ENCODE peak calls at places on chromosomes 3 and 15, in six cellular contexts. Z, C, N, L, Q and X are unnamed samples.

GRCh38 chr15:101152914-101153313 is 98.9 kb downstream of the CHSY1 start:
- DNase-seq in C (no peak), L (no peak), Q (no peak), Z (peak), N (no peak), X (no peak)

GRCh38 chr3:46892285-46893145 is 15.0 kb downstream of the PTH1R start:
- DNase-seq in L (peak), Q (peak), C (peak), N (peak), Z (peak), X (peak)

GRCh38 chr3:6508410-6508759 is 352.5 kb upstream of the GRM7 start:
- DNase-seq in N (no peak), Z (no peak), C (no peak), L (no peak), Q (no peak), X (no peak)

GRCh38 chr3:45789235-45789812 is 7.0 kb downstream of the SLC6A20 start:
- DNase-seq in C (no peak), N (no peak), L (no peak), Q (no peak), Z (no peak), X (no peak)

GRCh38 chr3:172622916-172623700 is 87.8 kb downstream of the NCEH1 start:
- DNase-seq in Z (peak), Q (no peak), N (no peak), L (peak), C (no peak), X (peak)

GRCh38 chr3:15272431-15273196 is 59.8 kb downstream of the SH3BP5 start:
- DNase-seq in Z (no peak), N (no peak), Q (peak), C (no peak), L (no peak), X (no peak)

GRCh38 chr3:49120096-49120437 is 556 bp downstream of the USP19 start:
- DNase-seq in Z (no peak), L (no peak), C (no peak), N (no peak), Q (no peak), X (no peak)

GRCh38 chr15:78749831-78750230 is 61.4 kb downstream of the ADAMTS7 start:
- DNase-seq in L (no peak), N (no peak), Z (no peak), C (no peak), Q (peak), X (no peak)

GRCh38 chr15:51224428-51224827 is 114.0 kb downstream of the CYP19A1 start:
- DNase-seq in C (no peak), Z (no peak), Q (no peak), L (no peak), N (no peak), X (no peak)

GRCh38 chr3:69013256-69014021 is at the start of gene EOGT:
- DNase-seq in L (peak), Q (peak), C (peak), N (peak), Z (peak), X (peak)

GRCh38 chr15:48175126-48175525 is 3.0 kb downstream of the MYEF2 start:
- DNase-seq in Z (no peak), Q (no peak), N (no peak), L (no peak), C (no peak), X (no peak)

GRCh38 chr15:61700803-61701202 is 359.4 kb downstream of the VPS13C start:
- DNase-seq in L (no peak), C (no peak), N (no peak), Z (no peak), Q (no peak), X (no peak)

GRCh38 chr3:11236588-11237461 is 35.4 kb upstream of the ATG7 start:
- DNase-seq in C (peak), L (peak), Q (no peak), Z (peak), N (no peak), X (peak)

GRCh38 chr15:71892335-71892734 is 82.0 kb downstream of the NR2E3 start:
- DNase-seq in N (no peak), Q (no peak), Z (no peak), L (no peak), C (no peak), X (no peak)

GRCh38 chr3:13655074-13655913 is 106.4 kb downstream of the FBLN2 start:
- DNase-seq in Q (no peak), C (no peak), L (no peak), N (no peak), Z (peak), X (peak)

GRCh38 chr15:58043192-58043903 is 22.2 kb downstream of the ALDH1A2 start:
- DNase-seq in Q (no peak), N (no peak), L (no peak), C (no peak), Z (peak), X (no peak)

GRCh38 chr15:69298697-69299441 is at the start of gene PAQR5:
- DNase-seq in L (no peak), Q (no peak), Z (peak), C (no peak), N (no peak), X (peak)

DNA sequence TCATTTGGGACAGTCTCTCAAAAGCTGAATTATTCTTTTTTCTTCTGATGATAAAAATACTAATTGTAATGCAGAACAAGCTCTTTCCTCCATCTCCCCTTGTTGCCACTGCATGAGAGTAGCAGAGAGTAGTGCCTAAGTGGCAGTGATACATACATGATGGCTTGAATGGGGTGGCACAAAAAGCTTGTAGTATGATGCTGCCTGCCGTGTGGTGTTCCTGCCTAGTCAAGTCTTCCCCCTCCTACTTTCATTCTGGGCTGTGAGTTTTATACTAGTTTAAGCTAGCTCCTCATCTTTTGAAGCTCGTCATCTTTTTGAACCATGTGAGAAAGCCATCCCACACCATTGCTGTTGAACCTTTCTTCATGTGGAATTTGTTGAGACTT is 230.5 kb downstream of the NFKBIZ start:
- DNase-seq in Z (no peak), Q (no peak), C (no peak), N (no peak), L (no peak), X (no peak)
- H3K27ac ChIP-seq in Z (no peak), Q (no peak), C (no peak), N (peak), L (no peak), X (no peak)

GRCh38 chr15:67025719-67026118 is 39.7 kb upstream of the SMAD3 start:
- DNase-seq in Z (peak), Q (no peak), N (no peak), C (no peak), L (peak), X (no peak)
- H3K27ac ChIP-seq in Z (peak), Q (peak), N (peak), C (no peak), L (peak), X (peak)

GRCh38 chr3:59730608-59731007 is 680.8 kb upstream of the CFAP20DC start:
- DNase-seq in L (no peak), Q (no peak), Z (no peak), N (no peak), C (no peak), X (no peak)

GRCh38 chr3:59734061-59734460 is 684.2 kb upstream of the CFAP20DC start:
- DNase-seq in C (no peak), L (no peak), Q (no peak), N (no peak), Z (no peak), X (no peak)

GRCh38 chr3:59737209-59737608 is 687.4 kb upstream of the CFAP20DC start:
- DNase-seq in N (no peak), L (no peak), Q (no peak), C (no peak), Z (no peak), X (no peak)

GRCh38 chr3:59731909-59732308 is 682.1 kb upstream of the CFAP20DC start:
- DNase-seq in C (no peak), Z (no peak), Q (no peak), L (no peak), N (no peak), X (no peak)

DNA sequence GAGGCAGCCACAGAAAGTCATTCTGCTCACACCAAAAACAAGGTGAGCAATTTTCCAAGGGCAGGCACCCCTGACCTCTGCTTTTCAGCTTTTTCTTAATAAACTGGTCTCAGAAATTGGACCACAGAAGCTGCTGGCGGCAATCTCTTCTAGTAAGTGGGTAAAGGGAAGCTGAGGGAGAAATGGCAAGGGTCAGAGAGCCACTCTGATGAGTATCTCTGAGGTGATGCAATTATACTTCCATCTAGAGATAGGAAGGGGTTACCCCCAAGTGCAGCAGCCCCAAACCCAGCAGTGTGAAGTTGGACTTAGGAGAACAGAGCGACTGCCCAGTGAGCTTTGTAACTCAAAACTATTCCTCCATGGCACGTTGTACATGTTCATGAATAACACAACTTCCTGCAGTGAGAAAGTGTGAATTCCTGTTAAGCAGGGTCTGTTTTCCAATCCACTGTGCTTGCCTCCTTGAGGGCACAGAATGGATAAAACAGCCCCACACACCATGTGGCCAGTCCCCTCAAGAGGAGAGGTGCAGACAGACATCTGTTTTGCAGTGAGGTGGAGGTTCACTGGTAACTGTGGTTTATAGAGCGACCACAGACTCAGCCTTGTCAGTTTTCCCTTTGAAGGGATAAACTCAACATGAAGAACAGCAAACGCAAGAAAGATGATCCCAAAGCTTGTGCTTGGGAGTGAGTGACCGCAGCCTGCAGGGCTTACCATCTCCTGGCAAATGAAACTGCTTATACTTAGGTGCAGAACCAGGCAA is 683.4 kb upstream of the CFAP20DC start:
- DNase-seq in L (no peak), Q (no peak), C (no peak), Z (no peak), N (no peak), X (no peak)
- H3K27ac ChIP-seq in L (no peak), Q (no peak), C (no peak), Z (no peak), N (no peak), X (no peak)

DNA sequence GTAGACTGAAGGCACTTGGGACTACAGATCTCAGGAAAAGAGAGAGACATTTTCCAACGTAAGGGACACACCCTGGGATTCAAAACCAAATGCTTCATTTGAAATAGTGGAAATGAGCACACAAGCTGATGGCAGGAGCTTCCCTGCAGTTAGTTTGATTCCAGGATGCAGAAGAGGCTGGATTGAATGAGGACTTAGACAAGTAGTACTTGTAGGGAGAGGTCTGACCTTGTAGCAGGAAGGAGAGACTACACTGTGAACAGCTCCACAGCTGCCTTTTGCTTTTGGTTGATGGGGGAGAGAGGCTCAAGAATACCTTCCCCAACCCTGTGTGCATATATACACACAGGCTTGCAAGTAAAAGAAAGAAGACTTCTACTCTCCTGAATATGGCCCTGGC is 51.5 kb downstream of the PDE8A start:
- DNase-seq in Z (no peak), L (no peak), N (no peak), C (no peak), Q (no peak), X (no peak)
- H3K27ac ChIP-seq in Z (no peak), L (no peak), N (no peak), C (peak), Q (no peak), X (no peak)

GRCh38 chr15:35014265-35014664 is 26.2 kb upstream of the ZNF770 start:
- DNase-seq in L (no peak), N (no peak), Q (no peak), Z (no peak), C (no peak), X (no peak)
- H3K27ac ChIP-seq in L (no peak), N (no peak), Q (no peak), Z (no peak), C (no peak), X (no peak)

GRCh38 chr3:129795596-129795995 is 97.9 kb downstream of the TMCC1 start:
- DNase-seq in C (no peak), Z (peak), L (peak), N (no peak), Q (no peak), X (peak)

GRCh38 chr3:129794319-129795201 is 99.0 kb downstream of the TMCC1 start:
- DNase-seq in N (no peak), Z (peak), Q (no peak), L (peak), C (no peak), X (peak)

GRCh38 chr3:129796146-129796545 is 97.4 kb downstream of the TMCC1 start:
- DNase-seq in Z (no peak), L (no peak), C (no peak), Q (no peak), N (no peak), X (no peak)

GRCh38 chr3:129793356-129793755 is 100.2 kb downstream of the TMCC1 start:
- DNase-seq in L (peak), C (no peak), Q (no peak), N (no peak), Z (peak), X (peak)

GRCh38 chr3:129793947-129794318 is 99.6 kb downstream of the TMCC1 start:
- DNase-seq in N (no peak), L (no peak), Q (no peak), Z (no peak), C (peak), X (peak)
- H3K27ac ChIP-seq in N (no peak), L (peak), Q (peak), Z (peak), C (peak), X (peak)

DNA sequence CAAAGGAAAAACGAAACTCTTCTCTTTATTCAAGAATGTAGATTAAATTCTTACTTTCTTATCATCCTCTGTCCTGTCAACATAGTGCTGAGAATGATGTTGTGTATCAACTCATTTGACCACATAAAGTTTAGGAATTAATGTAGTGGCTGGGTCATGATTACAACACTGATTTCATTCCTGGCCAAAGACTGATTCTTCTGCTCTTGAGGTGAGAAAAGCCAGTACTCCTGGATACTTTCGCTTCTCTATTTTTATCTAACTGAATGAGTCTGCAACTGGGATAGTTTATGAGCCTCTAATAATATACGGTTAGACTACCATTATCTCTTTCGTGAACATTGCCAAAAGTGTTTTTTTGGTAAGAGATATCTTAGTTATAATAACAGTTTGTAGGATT is 173.0 kb downstream of the LPP start:
- DNase-seq in N (no peak), L (no peak), Z (no peak), Q (no peak), C (no peak), X (no peak)
- H3K27ac ChIP-seq in N (peak), L (no peak), Z (no peak), Q (peak), C (no peak), X (no peak)

GRCh38 chr15:80586141-80586540 is 109.0 kb upstream of the ABHD17C start:
- DNase-seq in Q (no peak), L (no peak), Z (no peak), N (no peak), C (no peak), X (no peak)

GRCh38 chr15:80584973-80585372 is 110.1 kb upstream of the ABHD17C start:
- DNase-seq in Z (no peak), N (no peak), Q (no peak), L (no peak), C (no peak), X (no peak)

GRCh38 chr15:80587007-80587406 is 108.1 kb upstream of the ABHD17C start:
- DNase-seq in L (no peak), C (no peak), N (no peak), Q (no peak), Z (no peak), X (no peak)

GRCh38 chr15:80584561-80584964 is 110.5 kb upstream of the ABHD17C start:
- DNase-seq in L (no peak), Q (no peak), Z (no peak), C (no peak), N (no peak), X (no peak)

DNA sequence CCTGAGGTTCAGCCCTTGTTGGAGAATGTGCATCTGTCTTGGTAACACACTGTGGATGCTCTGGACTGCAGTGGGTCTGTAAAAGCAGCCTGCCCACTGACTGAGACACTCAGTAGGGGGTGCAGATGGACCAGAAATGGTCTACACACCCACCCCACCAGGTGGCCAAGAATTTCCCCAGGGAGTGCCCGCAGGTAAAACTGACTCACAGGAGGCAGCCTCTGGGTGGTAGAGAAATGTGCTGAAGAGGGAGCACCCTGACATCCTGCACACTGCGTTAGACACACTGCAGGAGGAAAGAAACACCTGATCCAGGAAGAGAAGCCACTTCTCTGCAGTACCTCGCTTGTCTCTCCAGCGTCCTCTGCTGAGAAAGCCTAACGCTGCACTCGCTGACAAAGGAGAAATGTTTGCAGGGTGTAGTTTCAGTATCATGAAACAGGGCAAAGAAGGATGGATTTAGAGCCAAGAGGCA is 109.5 kb upstream of the ABHD17C start:
- DNase-seq in N (no peak), L (peak), C (no peak), Z (peak), Q (no peak), X (peak)
- H3K27ac ChIP-seq in N (no peak), L (peak), C (no peak), Z (peak), Q (no peak), X (peak)

GRCh38 chr3:57110797-57111196 is 50.3 kb downstream of the SPATA12 start:
- DNase-seq in L (no peak), N (no peak), Q (no peak), Z (no peak), C (no peak), X (no peak)
- H3K27ac ChIP-seq in L (no peak), N (no peak), Q (no peak), Z (no peak), C (no peak), X (no peak)

GRCh38 chr3:194145702-194146101 is 9.8 kb downstream of the HES1 start:
- DNase-seq in L (no peak), Z (no peak), N (no peak), Q (no peak), C (no peak), X (no peak)
- H3K27ac ChIP-seq in L (no peak), Z (no peak), N (no peak), Q (no peak), C (no peak), X (no peak)